ENCODE peak calls at places on chromosomes 1 and 21, in four cellular contexts. P is ELF-1; W is activated CD4-positive, alpha-beta T cell treated with anti-CD3 and anti-CD28 coated beads, Interleukin-2, amount 50 U/mL, for 1 hour; G is psoas muscle. R is an unnamed sample.

GRCh38 chr1:227134686-227135314 is 183.5 kb downstream of the CDC42BPA start:
- DNase-seq in P (no peak), W (no peak), G (no peak), R (no peak)

GRCh38 chr1:88180449-88181108 is 503.5 kb upstream of the PKN2 start:
- DNase-seq in P (peak; percentile 86), W (peak; percentile 29), G (peak; percentile 59), R (peak; percentile 73)

GRCh38 chr1:15328785-15329480 is 80.8 kb upstream of the EFHD2 start:
- DNase-seq in P (peak; percentile 12), W (no peak), G (peak; percentile 68), R (no peak)

GRCh38 chr1:15939181-15940109 is 36.5 kb downstream of the ZBTB17 start:
- DNase-seq in P (peak; percentile 69), W (no peak), G (no peak), R (no peak)

GRCh38 chr1:11499825-11500331 is 20.9 kb downstream of the DISP3 start:
- DNase-seq in P (peak; percentile 56), W (no peak), G (no peak), R (no peak)

GRCh38 chr1:14441302-14441741 is 157.2 kb upstream of the KAZN start:
- DNase-seq in P (no peak), W (no peak), G (no peak), R (no peak)

GRCh38 chr1:19250629-19251304 is 557 bp downstream of the EMC1 start:
- DNase-seq in P (no peak), W (no peak), G (no peak), R (no peak)

GRCh38 chr21:38269567-38269917 is 12.8 kb downstream of the KCNJ15 start:
- DNase-seq in P (no peak), W (no peak), G (no peak), R (no peak)

GRCh38 chr1:171941920-171942319 is 100.6 kb downstream of the DNM3 start:
- DNase-seq in P (no peak), W (no peak), G (no peak), R (no peak)

GRCh38 chr21:20272791-20273362 is 725.3 kb upstream of the NCAM2 start:
- DNase-seq in P (peak; percentile 88), W (no peak), G (no peak), R (no peak)

GRCh38 chr1:189597083-189597482 is 880.6 kb downstream of the BRINP3 start:
- DNase-seq in P (no peak), W (no peak), G (no peak), R (no peak)

GRCh38 chr1:189036628-189037027 is 1441.0 kb downstream of the BRINP3 start:
- DNase-seq in P (no peak), W (no peak), G (no peak), R (no peak)

GRCh38 chr1:51928896-51929295 is 50.4 kb upstream of the NRDC start:
- DNase-seq in P (no peak), W (no peak), G (no peak), R (no peak)

GRCh38 chr1:53145942-53146708 is 3.7 kb upstream of the SLC1A7 start:
- DNase-seq in P (peak; percentile 88), W (no peak), G (peak; percentile 73), R (no peak)

GRCh38 chr1:210801501-210801900 is 332.4 kb downstream of the KCNH1 start:
- DNase-seq in P (peak; percentile 86), W (no peak), G (no peak), R (no peak)

GRCh38 chr1:39729030-39729429 is 9.7 kb upstream of the PPIE start:
- DNase-seq in P (no peak), W (no peak), G (no peak), R (no peak)

GRCh38 chr1:36175137-36176095 is 19.5 kb downstream of the MAP7D1 start:
- DNase-seq in P (peak; percentile 38), W (no peak), G (peak; percentile 89), R (no peak)

GRCh38 chr1:1879942-1880341 is 10.9 kb downstream of the GNB1 start:
- DNase-seq in P (no peak), W (no peak), G (peak; percentile 8), R (no peak)

GRCh38 chr1:67439277-67440029 is 9.3 kb upstream of the SERBP1 start:
- DNase-seq in P (peak; percentile 60), W (no peak), G (no peak), R (no peak)

GRCh38 chr1:64246294-64246917 is 43.0 kb downstream of the UBE2U start:
- DNase-seq in P (no peak), W (no peak), G (no peak), R (peak; percentile 64)

GRCh38 chr1:6495041-6495441 is 3.6 kb upstream of the PLEKHG5 start:
- DNase-seq in P (no peak), W (no peak), G (no peak), R (no peak)

GRCh38 chr1:234531181-234532132 is 52.5 kb upstream of the TARBP1 start:
- DNase-seq in P (peak; percentile 51), W (no peak), G (peak; percentile 81), R (no peak)

GRCh38 chr1:12184008-12184681 is 17.4 kb downstream of the TNFRSF1B start:
- DNase-seq in P (peak; percentile 94), W (no peak), G (peak; percentile 93), R (peak; percentile 37)

GRCh38 chr1:60942291-60942690 is 140.1 kb upstream of the NFIA start:
- DNase-seq in P (peak; percentile 31), W (no peak), G (no peak), R (peak; percentile 25)

GRCh38 chr1:160629286-160630210 is 17.3 kb downstream of the SLAMF1 start:
- DNase-seq in P (peak; percentile 70), W (peak; percentile 76), G (no peak), R (no peak)

R was measured in iPS-NIHi11.